ENCODE peak calls at places on chromosomes 11 and 22, in six cellular contexts. G is SK-N-SH, A is Peyer's patch, V is right lobe of liver, W is foreskin keratinocyte, O is endodermal cell. Y is an unnamed sample.

GRCh38 chr22:46619830-46620501 is at the start of gene GRAMD4:
- DNase-seq in W (no peak), G (peak), A (no peak), V (no peak), O (no peak), Y (peak)

GRCh38 chr11:64283092-64283491 is 1.4 kb downstream of the BAD start:
- DNase-seq in G (no peak), A (no peak), V (no peak), W (no peak), O (no peak), Y (no peak)

GRCh38 chr11:117693344-117693743 is 103.7 kb downstream of the DSCAML1 start:
- DNase-seq in O (no peak), G (no peak), V (no peak), A (no peak), W (peak), Y (no peak)

GRCh38 chr11:125724125-125724524 is 22.0 kb upstream of the PATE1 start:
- DNase-seq in G (no peak), A (no peak), O (peak), V (no peak), W (no peak), Y (no peak)

GRCh38 chr11:20873054-20873453 is 203.7 kb downstream of the NELL1 start:
- DNase-seq in V (no peak), A (no peak), O (peak), G (peak), W (no peak), Y (no peak)

GRCh38 chr22:43159484-43160178 is 8.3 kb downstream of the TSPO start:
- DNase-seq in V (no peak), G (peak), O (peak), W (no peak), A (peak), Y (peak)

GRCh38 chr11:78715639-78716311 is 141.1 kb upstream of the NARS2 start:
- DNase-seq in W (peak), A (peak), O (peak), V (peak), G (peak), Y (no peak)

GRCh38 chr11:76257040-76257730 is 50.9 kb upstream of the WNT11 start:
- DNase-seq in G (no peak), O (peak), W (no peak), A (no peak), V (no peak), Y (no peak)

GRCh38 chr22:48459859-48460823 is 1367.5 kb downstream of the BRD1 start:
- DNase-seq in O (no peak), W (no peak), V (no peak), A (no peak), G (no peak), Y (no peak)

GRCh38 chr22:22576244-22576988 is 17.4 kb upstream of the PRAME start:
- DNase-seq in O (peak), W (no peak), G (peak), A (peak), V (peak), Y (no peak)

GRCh38 chr11:110763249-110764011 is 51.2 kb upstream of the ARHGAP20 start:
- DNase-seq in G (no peak), W (no peak), V (peak), O (no peak), A (no peak), Y (no peak)

GRCh38 chr11:10625982-10626311 is 57.5 kb upstream of the LYVE1 start:
- DNase-seq in A (no peak), G (no peak), W (no peak), V (no peak), O (peak), Y (peak)

GRCh38 chr11:32918427-32918826 is 25.8 kb downstream of the QSER1 start:
- DNase-seq in O (no peak), A (no peak), W (no peak), G (no peak), V (no peak), Y (no peak)

GRCh38 chr11:22677153-22677890 is 10.9 kb downstream of the GAS2 start:
- DNase-seq in O (no peak), W (no peak), V (peak), A (no peak), G (no peak), Y (no peak)

GRCh38 chr22:46649176-46650077 is 29.2 kb downstream of the GRAMD4 start:
- DNase-seq in V (peak), O (no peak), G (no peak), A (no peak), W (no peak), Y (no peak)

GRCh38 chr22:24592144-24592845 is 578 bp downstream of the LRRC75B start:
- DNase-seq in W (no peak), O (peak), A (no peak), G (no peak), V (no peak), Y (no peak)

GRCh38 chr11:76215946-76216345 is 9.6 kb upstream of the WNT11 start:
- DNase-seq in W (no peak), O (no peak), A (no peak), G (no peak), V (no peak), Y (no peak)

GRCh38 chr22:26949193-26949592 is 291.8 kb downstream of the MIAT start:
- DNase-seq in O (peak), G (no peak), A (no peak), W (no peak), V (no peak), Y (no peak)

GRCh38 chr22:40036591-40037225 is 42.0 kb downstream of the FAM83F start:
- DNase-seq in W (no peak), V (peak), G (peak), A (peak), O (peak), Y (peak)

GRCh38 chr11:96579642-96580041 is 189.8 kb downstream of the JRKL start:
- DNase-seq in A (no peak), O (no peak), G (no peak), V (no peak), W (no peak), Y (no peak)

GRCh38 chr22:30031328-30031727 is 48.9 kb upstream of the HORMAD2 start:
- DNase-seq in A (no peak), W (no peak), G (no peak), O (no peak), V (no peak), Y (no peak)

GRCh38 chr11:57762235-57762866 is 749 bp downstream of the CTNND1 start:
- DNase-seq in O (no peak), W (no peak), V (no peak), A (no peak), G (peak), Y (no peak)

GRCh38 chr11:20544536-20545237 is 54.7 kb upstream of the SLC6A5 start:
- DNase-seq in A (no peak), G (no peak), O (peak), V (no peak), W (no peak), Y (no peak)

GRCh38 chr11:122398167-122398566 is 257.4 kb upstream of the UBASH3B start:
- DNase-seq in O (no peak), V (no peak), A (no peak), G (no peak), W (no peak), Y (no peak)

GRCh38 chr11:128482512-128483191 is 104.7 kb downstream of the ETS1 start:
- DNase-seq in A (no peak), W (no peak), V (no peak), G (no peak), O (no peak), Y (no peak)

GRCh38 chr11:128483211-128483788 is 104.1 kb downstream of the ETS1 start:
- DNase-seq in W (no peak), G (no peak), V (no peak), A (no peak), O (no peak), Y (no peak)

GRCh38 chr11:128482092-128482491 is 105.3 kb downstream of the ETS1 start:
- DNase-seq in G (no peak), A (no peak), W (no peak), O (no peak), V (no peak), Y (no peak)

GRCh38 chr11:128481135-128481534 is 106.2 kb downstream of the ETS1 start:
- DNase-seq in V (no peak), O (no peak), G (no peak), A (no peak), W (no peak), Y (no peak)

DNA sequence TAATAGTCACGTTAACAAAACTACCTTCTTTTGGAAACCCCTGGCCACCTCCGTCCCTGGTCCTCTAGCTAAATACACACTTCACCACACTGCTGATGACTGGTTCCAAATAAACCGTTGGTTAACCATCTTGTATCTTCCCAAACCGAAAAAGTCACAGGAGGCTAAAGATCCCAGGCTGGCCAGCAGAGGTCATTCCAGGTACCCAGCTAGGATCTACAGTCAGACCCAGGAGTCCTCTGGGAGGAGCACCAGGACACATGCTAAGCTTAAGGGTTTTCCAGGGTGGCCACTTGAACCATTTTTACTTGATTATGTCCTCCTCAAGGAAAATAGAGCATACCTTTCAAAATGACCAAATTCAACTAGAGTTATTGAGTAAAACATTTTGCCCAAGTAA is 103.2 kb downstream of the ETS1 start:
- DNase-seq in W (no peak), V (no peak), O (peak), A (no peak), G (no peak), Y (no peak)
- TF ChIP-seq CTCF in W (peak), V (peak), O (peak), A (no peak), G (peak), Y (no peak)

GRCh38 chr11:46071091-46071490 is 50.2 kb downstream of the PHF21A start:
- DNase-seq in A (no peak), G (no peak), W (no peak), O (no peak), V (no peak), Y (no peak)

GRCh38 chr11:46072172-46072964 is 48.9 kb downstream of the PHF21A start:
- DNase-seq in G (no peak), W (no peak), V (no peak), O (no peak), A (no peak), Y (no peak)

GRCh38 chr11:46075168-46075567 is 46.1 kb downstream of the PHF21A start:
- DNase-seq in O (no peak), V (no peak), G (no peak), A (no peak), W (peak), Y (no peak)

GRCh38 chr11:46075928-46076327 is 45.3 kb downstream of the PHF21A start:
- DNase-seq in G (no peak), O (no peak), W (no peak), V (no peak), A (no peak), Y (no peak)

DNA sequence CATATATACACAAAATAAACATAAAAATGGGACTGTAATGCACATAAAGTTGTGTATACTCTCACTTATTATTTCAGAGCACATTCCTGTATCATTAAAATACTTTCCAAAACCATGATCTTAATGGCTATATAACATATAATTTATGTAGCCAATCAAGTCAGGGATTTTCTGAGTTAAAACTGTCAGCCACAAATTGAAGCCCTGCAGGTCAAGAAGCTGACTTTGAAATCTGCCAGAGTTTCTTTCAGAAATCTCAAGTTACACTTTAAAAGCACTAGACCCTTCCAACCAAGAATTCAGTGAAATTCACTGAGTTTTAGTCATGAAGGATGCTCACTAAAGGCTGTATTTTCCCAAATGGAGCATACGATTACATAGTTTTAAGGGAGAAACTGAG is 47.6 kb downstream of the PHF21A start:
- DNase-seq in W (no peak), G (no peak), O (no peak), V (no peak), A (no peak), Y (no peak)
- H3K27ac ChIP-seq in W (no peak), G (no peak), O (no peak), V (no peak), A (no peak), Y (no peak)

DNA sequence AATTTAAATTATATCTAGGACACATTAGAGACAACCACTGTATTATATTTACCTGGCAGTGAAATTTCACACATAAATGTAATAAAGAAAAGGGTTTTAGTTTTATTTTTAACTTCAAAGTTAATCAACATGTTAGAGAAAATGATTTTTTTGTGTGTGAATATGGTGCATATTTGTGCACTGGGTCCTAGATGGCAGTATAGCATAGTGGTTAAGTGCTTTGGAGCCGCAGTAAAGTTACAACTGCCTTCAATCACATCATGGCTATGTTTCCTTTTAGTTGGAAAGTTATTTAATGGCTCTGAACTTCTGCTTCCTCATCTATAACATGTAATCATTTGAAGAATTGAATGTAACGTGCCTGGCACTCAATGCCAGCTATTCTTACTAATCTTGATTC is 108.9 kb upstream of the DDI1 start:
- DNase-seq in O (no peak), V (no peak), G (peak), W (no peak), A (no peak), Y (no peak)
- TF ChIP-seq CTCF in O (peak), V (peak), G (peak), W (peak), A (peak), Y (no peak)

GRCh38 chr22:49787861-49788260 is 39.8 kb downstream of the BRD1 start:
- DNase-seq in A (no peak), V (no peak), O (no peak), G (no peak), W (no peak), Y (no peak)
- H3K27ac ChIP-seq in A (no peak), V (no peak), O (no peak), G (no peak), W (no peak), Y (no peak)

GRCh38 chr11:130070109-130070828 is 575 bp downstream of the APLP2 start:
- DNase-seq in V (peak), W (no peak), O (no peak), G (peak), A (peak), Y (peak)
- TF ChIP-seq CTCF in V (peak), W (peak), O (no peak), G (peak), A (peak), Y (no peak)

DNA sequence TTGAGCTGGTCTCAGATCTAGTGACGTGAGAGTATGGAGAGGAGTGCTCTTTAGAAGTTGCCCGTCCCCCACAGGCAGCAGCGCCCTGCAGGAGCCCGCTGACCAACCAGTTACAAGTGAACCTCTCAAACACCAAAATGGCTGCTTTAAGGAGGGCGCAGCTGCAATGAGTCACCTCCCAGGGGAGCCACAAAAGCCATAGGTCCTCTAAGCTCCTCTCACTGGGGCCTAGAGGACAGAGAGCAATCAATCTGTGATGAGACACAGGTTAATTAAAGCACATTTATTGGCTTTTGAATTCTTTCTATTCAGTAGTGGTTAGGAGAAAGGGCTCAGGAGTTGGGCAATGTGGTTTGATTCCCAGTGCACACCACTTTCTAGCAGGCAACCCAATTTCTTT is 15.5 kb upstream of the RAPSN start:
- DNase-seq in W (no peak), O (peak), V (no peak), A (no peak), G (no peak), Y (peak)
- H3K27ac ChIP-seq in W (no peak), O (no peak), V (no peak), A (no peak), G (no peak), Y (no peak)